ENCODE peak calls at places on chromosomes 3 and 15, in nine cellular contexts. H, P, Z, B, D, M, X, U and T are unnamed samples.

GRCh38 chr15:49987896-49988295 is 131.1 kb downstream of the ATP8B4 start:
- DNase-seq in Z (no peak), X (no peak), B (no peak), M (no peak), H (no peak), D (no peak), U (no peak), P (no peak), T (no peak)

GRCh38 chr3:173410836-173411235 is 13.3 kb downstream of the NLGN1 start:
- DNase-seq in M (no peak), D (no peak), P (no peak), Z (no peak), B (no peak), U (no peak), X (no peak), H (no peak), T (no peak)

GRCh38 chr3:177300039-177300833 is 103.0 kb upstream of the TBL1XR1 start:
- DNase-seq in M (peak; percentile 31), P (peak; percentile 78), Z (no peak), X (peak; percentile 40), H (no peak), B (peak; percentile 76), D (peak; percentile 4), U (no peak), T (no peak)

GRCh38 chr15:84747423-84748273 is 744 bp upstream of the ZNF592 start:
- DNase-seq in D (no peak), P (peak; percentile 90), U (peak; percentile 87), Z (peak; percentile 58), B (peak; percentile 78), M (peak; percentile 58), H (peak; percentile 83), X (no peak), T (no peak)

GRCh38 chr3:197428117-197428761 is 127.5 kb downstream of the BDH1 start:
- DNase-seq in B (peak; percentile 79), D (no peak), U (no peak), X (no peak), Z (no peak), P (peak; percentile 75), H (no peak), M (peak; percentile 17), T (peak; percentile 2)

GRCh38 chr15:67823371-67824156 is 1.7 kb upstream of the SKOR1 start:
- DNase-seq in Z (no peak), X (no peak), H (no peak), B (no peak), P (peak; percentile 38), D (no peak), U (no peak), M (no peak), T (no peak)

GRCh38 chr3:5542472-5542871 is 355.0 kb downstream of the EDEM1 start:
- DNase-seq in U (no peak), B (no peak), M (no peak), H (no peak), P (no peak), D (no peak), X (no peak), Z (no peak), T (no peak)

GRCh38 chr3:38662544-38662943 is 13.1 kb upstream of the SCN5A start:
- DNase-seq in U (no peak), Z (no peak), B (no peak), P (no peak), X (no peak), M (peak; percentile 51), D (no peak), H (no peak), T (no peak)

GRCh38 chr3:190786898-190787297 is 75.6 kb downstream of the GMNC start:
- DNase-seq in P (no peak), X (no peak), Z (no peak), H (no peak), D (no peak), B (no peak), U (no peak), M (no peak), T (no peak)

GRCh38 chr3:170044795-170045244 is 7.0 kb downstream of the GPR160 start:
- DNase-seq in M (no peak), Z (no peak), H (no peak), B (peak; percentile 49), P (no peak), U (no peak), D (no peak), X (peak; percentile 91), T (peak; percentile 97)

GRCh38 chr3:119588112-119588511 is 8.8 kb downstream of the ADPRH start:
- DNase-seq in B (peak; percentile 63), H (no peak), U (no peak), P (no peak), D (no peak), Z (no peak), M (no peak), X (no peak), T (no peak)

GRCh38 chr3:46228259-46229222 is 13.7 kb upstream of the CCR3 start:
- DNase-seq in B (no peak), P (no peak), X (no peak), U (no peak), H (no peak), Z (no peak), M (peak; percentile 79), D (no peak), T (no peak)

GRCh38 chr3:69110941-69111546 is 11.4 kb downstream of the LMOD3 start:
- DNase-seq in P (no peak), U (no peak), B (no peak), H (no peak), X (no peak), Z (no peak), D (no peak), M (no peak), T (no peak)

GRCh38 chr3:97817965-97818364 is 3.8 kb upstream of the CRYBG3 start:
- DNase-seq in B (no peak), M (no peak), D (no peak), U (no peak), Z (no peak), H (no peak), P (no peak), X (no peak), T (no peak)

GRCh38 chr3:140834266-140835037 is 107.2 kb upstream of the SLC25A36 start:
- DNase-seq in X (no peak), D (no peak), H (no peak), M (no peak), Z (no peak), U (no peak), P (no peak), B (no peak), T (no peak)

GRCh38 chr3:10327592-10327991 is 6.7 kb upstream of the SEC13 start:
- DNase-seq in X (no peak), P (peak; percentile 7), M (no peak), B (no peak), H (no peak), Z (no peak), D (no peak), U (no peak), T (no peak)

GRCh38 chr3:11662392-11662990 is 18.8 kb upstream of the VGLL4 start:
- DNase-seq in H (no peak), D (no peak), P (no peak), M (no peak), X (no peak), B (no peak), Z (no peak), U (no peak), T (no peak)

GRCh38 chr3:30684361-30684760 is 78.0 kb downstream of the TGFBR2 start:
- DNase-seq in M (no peak), B (no peak), Z (no peak), X (no peak), H (no peak), D (no peak), U (no peak), P (no peak), T (no peak)

GRCh38 chr3:184241447-184242296 is 7.1 kb downstream of the ALG3 start:
- DNase-seq in Z (no peak), U (peak; percentile 87), H (peak; percentile 45), M (peak; percentile 30), P (peak; percentile 79), D (no peak), X (no peak), B (peak; percentile 76), T (no peak)

GRCh38 chr3:60752800-60753199 is 498.5 kb downstream of the FHIT start:
- DNase-seq in Z (no peak), D (no peak), P (no peak), X (no peak), B (no peak), U (no peak), H (no peak), M (peak; percentile 16), T (no peak)

GRCh38 chr3:14366233-14366632 is 36.2 kb upstream of the SLC6A6 start:
- DNase-seq in P (no peak), X (no peak), H (no peak), D (no peak), M (no peak), U (no peak), B (no peak), Z (no peak), T (no peak)

GRCh38 chr3:26484140-26484539 is 138.4 kb upstream of the LRRC3B start:
- DNase-seq in M (no peak), U (no peak), P (no peak), B (no peak), D (no peak), H (peak; percentile 19), Z (no peak), X (no peak), T (no peak)
- TF ChIP-seq CTCF in M (no peak), U (no peak), P (no peak), B (no peak), D (no peak), H (no peak), Z (no peak), X (no peak), T (no peak)

GRCh38 chr3:104956620-104957345 is 409.9 kb upstream of the ALCAM start:
- DNase-seq in B (no peak), M (no peak), P (no peak), Z (no peak), D (no peak), X (no peak), U (no peak), H (no peak), T (no peak)

DNA sequence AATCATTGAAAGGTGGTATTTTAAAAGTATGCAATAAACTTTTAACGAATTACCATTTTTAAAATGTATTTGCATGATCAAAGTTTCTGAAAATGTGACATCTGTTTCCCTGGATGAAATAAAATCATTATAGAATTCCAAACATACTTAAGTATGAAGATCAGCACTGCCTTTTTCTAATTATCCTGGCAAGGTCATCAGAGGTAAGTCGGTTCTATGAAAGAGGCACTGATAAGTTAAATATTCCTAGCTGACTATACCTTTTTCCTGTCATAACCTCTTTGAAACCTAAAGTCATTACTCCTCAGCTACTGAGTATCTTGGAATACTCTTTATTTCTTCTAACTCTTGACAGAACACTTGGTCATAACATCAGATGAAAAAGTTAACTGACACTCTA is 406.1 kb upstream of the ALCAM start:
- DNase-seq in X (no peak), B (no peak), Z (no peak), M (no peak), D (no peak), P (no peak), H (no peak), U (no peak), T (no peak)
- H3K4me3 ChIP-seq in X (no peak overlapping the region), B (no peak overlapping the region), Z (no peak overlapping the region), M (no peak overlapping the region), D (no peak overlapping the region), P (no peak overlapping the region), H (no peak overlapping the region), U (no peak overlapping the region), T (no peak overlapping the region)

GRCh38 chr3:54133196-54133595 is 10.8 kb downstream of the CACNA2D3 start:
- DNase-seq in M (no peak), H (no peak), D (no peak), X (no peak), U (no peak), B (no peak), P (no peak), Z (no peak), T (no peak)
- TF ChIP-seq CTCF in M (no peak), H (no peak), D (no peak), X (no peak), U (no peak), B (no peak), P (no peak), Z (no peak), T (no peak)

GRCh38 chr15:26773917-26774316 is 1.1 kb upstream of the GABRB3 start:
- DNase-seq in M (no peak), H (peak; percentile 55), P (no peak), X (no peak), D (no peak), B (no peak), Z (no peak), U (no peak), T (no peak)
- H3K4me3 ChIP-seq in M (no peak overlapping the region), H (peak overlapping the region; percentile 40), P (no peak overlapping the region), X (no peak overlapping the region), D (no peak overlapping the region), B (no peak overlapping the region), Z (no peak overlapping the region), U (peak overlapping the region; percentile 52), T (no peak overlapping the region)